ENCODE peak calls at places on chromosomes 3 and 15, in four cellular contexts. S, R, Y and T are unnamed samples.

GRCh38 chr3:126512026-126512425 is 5.5 kb downstream of the UROC1 start:
- DNase-seq in Y (no peak), S (no peak), R (no peak), T (no peak)

GRCh38 chr3:148202386-148202785 is 495.3 kb upstream of the AGTR1 start:
- DNase-seq in R (no peak), Y (no peak), S (no peak), T (no peak)

GRCh38 chr3:126743781-126744180 is 39.7 kb downstream of the CHCHD6 start:
- DNase-seq in S (no peak), R (no peak), Y (no peak), T (no peak)

GRCh38 chr15:31098953-31099740 is 2.4 kb downstream of the TRPM1 start:
- DNase-seq in S (no peak), R (no peak), Y (no peak), T (no peak)

GRCh38 chr15:58062175-58062574 is 3.3 kb downstream of the ALDH1A2 start:
- DNase-seq in R (no peak), Y (peak), S (no peak), T (no peak)

GRCh38 chr15:78358114-78358513 is 18.0 kb downstream of the CRABP1 start:
- DNase-seq in Y (no peak), S (peak), R (no peak), T (no peak)

GRCh38 chr3:141792495-141792894 is 29.3 kb downstream of the GRK7 start:
- DNase-seq in R (no peak), S (no peak), Y (no peak), T (no peak)

GRCh38 chr3:111823341-111823830 is 35.7 kb upstream of the PHLDB2 start:
- DNase-seq in S (no peak), Y (no peak), R (no peak), T (no peak)

GRCh38 chr15:51869074-51869425 is 39.6 kb downstream of the TMOD3 start:
- DNase-seq in R (peak), Y (peak), S (peak), T (no peak)

GRCh38 chr3:139548801-139549200 is 9.3 kb upstream of the RBP1 start:
- DNase-seq in S (no peak), Y (no peak), R (no peak), T (no peak)

GRCh38 chr15:58066042-58066867 is 744 bp upstream of the ALDH1A2 start:
- DNase-seq in S (peak), R (peak), Y (peak), T (no peak)

GRCh38 chr15:55434989-55435825 is 26.9 kb downstream of the PIERCE2 start:
- DNase-seq in R (peak), Y (peak), S (peak), T (peak)

GRCh38 chr15:99283739-99284138 is 32.5 kb downstream of the LRRC28 start:
- DNase-seq in S (no peak), Y (no peak), R (no peak), T (no peak)

GRCh38 chr15:34018021-34018645 is 20.9 kb downstream of the AVEN start:
- DNase-seq in R (no peak), Y (no peak), S (no peak), T (no peak)

GRCh38 chr3:4704552-4704951 is 211.4 kb downstream of the ITPR1 start:
- DNase-seq in S (no peak), R (no peak), Y (no peak), T (no peak)

GRCh38 chr3:137172703-137173102 is 214.9 kb downstream of the IL20RB start:
- DNase-seq in Y (no peak), R (no peak), S (no peak), T (no peak)

GRCh38 chr3:1969269-1969668 is 129.4 kb upstream of the CNTN4 start:
- DNase-seq in S (no peak), Y (no peak), R (no peak), T (no peak)

GRCh38 chr15:78537266-78537665 is 3.0 kb upstream of the PSMA4 start:
- DNase-seq in R (no peak), Y (no peak), S (no peak), T (no peak)

GRCh38 chr3:177041021-177041729 is 156.1 kb downstream of the TBL1XR1 start:
- DNase-seq in R (no peak), Y (no peak), S (no peak), T (no peak)
- TF ChIP-seq FOSL1 in R (no peak), Y (no peak), S (no peak), T (no peak)

GRCh38 chr3:127773752-127774395 is 48.4 kb downstream of the MGLL start:
- DNase-seq in R (no peak), S (no peak), Y (no peak), T (no peak)
- TF ChIP-seq CEBPB in R (no peak), S (no peak), Y (no peak), T (no peak)

GRCh38 chr3:55690746-55691540 is 203.8 kb upstream of the WNT5A start:
- DNase-seq in R (no peak), Y (no peak), S (no peak), T (peak)
- TF ChIP-seq FOSL1 in R (no peak), Y (no peak), S (no peak), T (no peak)

GRCh38 chr15:61835029-61835428 is 225.2 kb downstream of the VPS13C start:
- DNase-seq in S (no peak), Y (no peak), R (no peak), T (no peak)

GRCh38 chr15:61831505-61831921 is 228.7 kb downstream of the VPS13C start:
- DNase-seq in S (no peak), R (no peak), Y (no peak), T (no peak)

GRCh38 chr15:61835476-61836106 is 224.7 kb downstream of the VPS13C start:
- DNase-seq in S (peak), R (peak), Y (peak), T (peak)

GRCh38 chr15:61832223-61832622 is 228.0 kb downstream of the VPS13C start:
- DNase-seq in Y (no peak), R (no peak), S (no peak), T (no peak)

DNA sequence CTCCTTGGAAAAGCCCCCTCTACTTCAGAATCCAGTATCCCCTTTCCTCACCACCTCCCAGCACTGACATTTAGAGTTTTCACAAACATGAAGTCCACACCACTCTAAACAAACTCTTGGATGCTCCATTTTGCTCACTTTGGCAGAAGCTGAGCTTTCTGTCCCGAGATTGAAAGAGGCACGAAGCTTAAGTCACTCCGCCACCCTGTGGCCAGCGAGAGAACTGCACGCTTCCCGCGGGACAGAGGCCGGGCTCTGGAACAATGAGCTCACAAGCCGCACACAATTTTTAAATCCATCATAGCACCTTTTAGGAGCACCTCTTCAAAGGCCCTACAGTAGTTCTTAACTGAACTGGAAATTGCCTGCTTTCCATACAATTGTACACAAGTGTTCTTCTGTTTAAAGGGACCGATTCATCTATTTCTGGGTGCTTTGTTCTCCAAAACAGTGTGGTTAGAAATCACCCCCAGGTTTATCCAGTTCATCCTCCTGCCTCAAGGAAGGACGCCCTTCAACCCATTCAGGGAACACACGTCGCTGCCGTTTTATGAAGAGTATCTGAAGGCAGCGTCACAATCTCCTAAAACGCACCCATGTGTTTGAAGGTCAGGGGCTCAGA is 226.1 kb downstream of the VPS13C start:
- DNase-seq in S (peak), Y (peak), R (peak), T (peak)
- TF ChIP-seq CEBPB in S (no peak), Y (no peak), R (no peak), T (no peak)

DNA sequence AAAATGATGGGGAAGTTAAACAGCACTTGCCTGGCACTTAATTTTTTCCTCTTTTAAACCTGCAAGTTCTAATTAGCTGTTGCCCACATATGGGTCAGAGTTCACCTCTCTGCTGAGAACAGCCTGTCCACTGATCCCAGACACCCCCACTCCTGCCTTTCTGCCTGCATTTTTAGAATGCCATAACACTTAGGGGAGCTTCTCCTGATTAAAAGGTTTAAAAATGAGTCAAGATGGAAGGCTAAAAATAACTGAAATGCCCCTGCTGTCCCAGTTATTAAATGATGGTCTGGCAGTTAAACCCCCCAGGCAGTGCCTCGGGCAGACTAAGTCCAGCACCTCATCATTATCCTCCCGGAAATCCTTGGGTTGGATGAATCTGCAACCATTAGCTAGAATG is 913.6 kb upstream of the ARPP21 start:
- DNase-seq in R (no peak), S (no peak), Y (no peak), T (no peak)
- TF ChIP-seq FOSL1 in R (no peak), S (no peak), Y (no peak), T (no peak)

DNA sequence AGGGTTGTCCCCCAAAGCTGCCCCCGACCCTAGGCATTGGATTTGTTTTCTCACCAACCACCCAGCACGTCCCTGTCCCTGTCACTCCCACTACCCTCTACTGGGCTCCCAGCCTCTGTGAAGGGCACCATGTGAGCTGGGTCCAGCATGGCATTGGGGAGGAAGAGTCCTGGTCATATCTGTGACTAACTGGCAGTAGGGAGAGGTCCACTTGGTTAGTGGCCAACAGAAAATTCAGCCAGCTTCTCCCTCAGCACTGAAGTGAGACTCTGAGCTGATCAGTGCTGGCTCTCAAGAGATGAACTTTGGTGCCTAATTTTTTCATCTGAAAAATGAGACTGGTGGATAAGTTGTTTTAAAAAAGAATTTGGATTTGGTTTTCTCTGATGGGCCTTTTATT is 11.3 kb upstream of the KIF23 start:
- DNase-seq in R (no peak), S (no peak), Y (no peak), T (no peak)
- TF ChIP-seq CEBPB in R (no peak), S (no peak), Y (no peak), T (no peak)

GRCh38 chr3:30567139-30567753 is 39.2 kb upstream of the TGFBR2 start:
- DNase-seq in S (peak), Y (no peak), R (no peak), T (no peak)
- TF ChIP-seq FOSL1 in S (no peak), Y (no peak), R (no peak), T (no peak)

DNA sequence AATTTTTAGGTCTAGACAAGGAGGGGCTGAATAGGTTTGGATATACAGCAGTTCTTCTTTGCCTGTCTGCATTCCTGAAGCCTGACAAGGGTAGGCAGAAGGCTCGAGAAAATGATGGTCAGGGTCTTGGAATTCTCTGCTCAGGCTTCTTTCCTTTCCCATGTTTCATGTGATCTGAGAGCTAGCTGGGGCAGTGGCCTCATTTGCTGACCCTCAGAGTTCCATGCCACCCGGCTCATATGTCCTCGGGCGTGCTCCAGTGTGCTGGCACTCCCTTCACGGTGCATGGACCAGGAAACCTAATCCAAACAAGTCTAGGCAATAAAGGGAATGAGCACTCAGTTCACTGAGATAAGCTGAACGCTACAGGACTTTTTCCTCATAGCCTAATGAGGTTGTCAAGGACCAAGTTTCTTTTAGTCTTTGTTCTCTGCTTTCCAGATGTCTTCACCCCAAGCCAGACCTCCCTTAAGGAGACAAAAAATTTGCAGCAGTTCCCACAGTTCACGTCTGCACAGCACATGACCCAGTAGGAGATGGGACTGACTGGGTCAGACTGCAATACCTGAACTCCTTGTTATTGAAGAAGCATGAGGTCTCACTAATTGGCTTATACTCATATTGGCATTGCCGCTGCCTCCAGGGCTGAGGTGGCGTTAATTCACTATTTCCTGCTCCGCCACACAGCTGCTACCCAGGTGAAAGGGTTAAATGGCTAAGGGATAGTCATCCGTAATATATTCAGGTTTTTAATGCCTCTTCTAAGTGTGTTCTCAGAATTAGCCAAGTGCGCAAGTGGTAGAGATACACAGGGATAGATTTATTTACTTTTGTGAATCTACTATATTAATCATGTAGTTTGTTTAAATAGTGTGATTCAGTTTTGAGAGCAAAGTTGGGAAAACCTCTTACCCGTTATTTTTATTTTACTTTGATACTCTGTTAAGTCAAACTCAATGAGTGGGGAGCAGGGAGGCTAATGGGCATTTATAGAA is 15.3 kb upstream of the RTP4 start:
- DNase-seq in Y (no peak), R (no peak), S (no peak), T (no peak)
- TF ChIP-seq CEBPB in Y (no peak), R (no peak), S (no peak), T (no peak)